ENCODE peak calls at places on chromosomes 11 and 22, in ten cellular contexts. Y is GM20000; V is epithelial cell of proximal tubule; R is GDM1; T is HFF-Myc; O is CD8-positive, alpha-beta T cell; Q is NCI-H2081; P is germinal center; Z is iris pigment epithelial cell; C is activated CD4-positive, alpha-beta T cell treated with anti-CD3 and anti-CD28 coated beads for 24 hours. K is an unnamed sample.

GRCh38 chr11:1876361-1877063 is 15.2 kb downstream of the PRR33 start:
- DNase-seq in Y (no peak), V (no peak), R (no peak), T (no peak), O (no peak), Q (no peak), P (no peak), Z (peak), C (no peak), K (peak)

GRCh38 chr22:33866521-33866920 is 53.8 kb downstream of the LARGE1 start:
- DNase-seq in Y (no peak), V (no peak), R (no peak), T (no peak), O (no peak), Q (no peak), P (no peak), Z (no peak), C (no peak), K (no peak)

GRCh38 chr22:23856721-23857605 is 712 bp upstream of the SLC2A11 start:
- DNase-seq in Y (no peak), V (peak), R (no peak), T (no peak), O (no peak), Q (no peak), P (no peak), Z (peak), C (no peak), K (peak)

GRCh38 chr22:37103151-37103550 is 6.4 kb downstream of the TMPRSS6 start:
- DNase-seq in Y (no peak), V (no peak), R (no peak), T (no peak), O (no peak), Q (no peak), P (no peak), Z (no peak), C (no peak), K (no peak)

GRCh38 chr11:124748481-124749338 is 3.3 kb downstream of the VSIG2 start:
- DNase-seq in Y (peak), V (no peak), R (no peak), T (no peak), O (no peak), Q (no peak), P (no peak), Z (no peak), C (no peak), K (no peak)

GRCh38 chr22:20316217-20316843 is 3.5 kb downstream of the DGCR6L start:
- DNase-seq in Y (no peak), V (no peak), R (no peak), T (no peak), O (no peak), Q (no peak), P (no peak), Z (no peak), C (no peak), K (no peak)

GRCh38 chr22:37741312-37741795 is 44.5 kb downstream of the TRIOBP start:
- DNase-seq in Y (no peak), V (no peak), R (no peak), T (peak), O (no peak), Q (no peak), P (no peak), Z (peak), C (no peak), K (no peak)

GRCh38 chr11:62402226-62402625 is 16.6 kb upstream of the SCGB1A1 start:
- DNase-seq in Y (no peak), V (no peak), R (no peak), T (no peak), O (peak), Q (no peak), P (no peak), Z (no peak), C (no peak), K (no peak)

GRCh38 chr11:122205036-122205435 is 89.0 kb upstream of the BLID start:
- DNase-seq in Y (no peak), V (no peak), R (no peak), T (no peak), O (no peak), Q (no peak), P (no peak), Z (no peak), C (no peak), K (no peak)

GRCh38 chr11:20132667-20133039 is 27.6 kb downstream of the DBX1 start:
- DNase-seq in Y (no peak), V (no peak), R (no peak), T (no peak), O (no peak), Q (no peak), P (no peak), Z (no peak), C (no peak), K (no peak)

GRCh38 chr22:19824197-19825015 is 30.3 kb downstream of the GNB1L start:
- DNase-seq in Y (no peak), V (no peak), R (no peak), T (no peak), O (no peak), Q (no peak), P (no peak), Z (no peak), C (no peak), K (no peak)

GRCh38 chr22:50189849-50190181 is 4.1 kb downstream of the TRABD start:
- DNase-seq in Y (no peak), V (no peak), R (no peak), T (no peak), O (no peak), Q (no peak), P (no peak), Z (no peak), C (no peak), K (no peak)

GRCh38 chr22:39662677-39663034 is 92.1 kb downstream of the CACNA1I start:
- DNase-seq in Y (no peak), V (no peak), R (no peak), T (no peak), O (no peak), Q (no peak), P (no peak), Z (no peak), C (no peak), K (no peak)

GRCh38 chr11:44638032-44638431 is 72.6 kb downstream of the CD82 start:
- DNase-seq in Y (no peak), V (no peak), R (no peak), T (no peak), O (no peak), Q (no peak), P (no peak), Z (no peak), C (no peak), K (no peak)

GRCh38 chr22:29257751-29258181 is 10.0 kb downstream of the RHBDD3 start:
- DNase-seq in Y (no peak), V (no peak), R (no peak), T (no peak), O (no peak), Q (no peak), P (no peak), Z (no peak), C (no peak), K (no peak)